ENCODE peak calls at places on chromosomes 6 and 20, in four cellular contexts. One of them, this sample, is unnamed.

GRCh38 chr6:134447423-134447822 is 129.5 kb upstream of the SGK1 start:
- DNase-seq in transverse colon: no peak
- DNase-seq in right cardiac atrium: no peak
- DNase-seq in fibroblast of mammary gland: peak
- DNase-seq in this sample: no peak

GRCh38 chr20:3687655-3688054 is 5.8 kb upstream of the ADAM33 start:
- DNase-seq in transverse colon: no peak
- DNase-seq in right cardiac atrium: peak
- DNase-seq in fibroblast of mammary gland: peak
- DNase-seq in this sample: no peak

GRCh38 chr6:108268845-108269244 is 8.0 kb upstream of the SNX3 start:
- DNase-seq in transverse colon: no peak
- DNase-seq in right cardiac atrium: no peak
- DNase-seq in fibroblast of mammary gland: no peak
- DNase-seq in this sample: no peak

GRCh38 chr6:90643366-90643765 is 56.5 kb upstream of the MAP3K7 start:
- DNase-seq in transverse colon: no peak
- DNase-seq in right cardiac atrium: no peak
- DNase-seq in fibroblast of mammary gland: no peak
- DNase-seq in this sample: peak

GRCh38 chr6:157912326-157912725 is 69.3 kb upstream of the SYNJ2 start:
- DNase-seq in transverse colon: no peak
- DNase-seq in right cardiac atrium: no peak
- DNase-seq in fibroblast of mammary gland: peak
- DNase-seq in this sample: no peak

GRCh38 chr20:38308047-38308438 is 4.1 kb downstream of the BPI start:
- DNase-seq in transverse colon: no peak
- DNase-seq in right cardiac atrium: no peak
- DNase-seq in fibroblast of mammary gland: peak
- DNase-seq in this sample: no peak

GRCh38 chr6:56795852-56796532 is 153.3 kb upstream of the DST start:
- DNase-seq in transverse colon: no peak
- DNase-seq in right cardiac atrium: no peak
- DNase-seq in fibroblast of mammary gland: peak
- DNase-seq in this sample: no peak

GRCh38 chr6:41546866-41547798 is 951 bp downstream of the FOXP4 start:
- DNase-seq in transverse colon: peak
- DNase-seq in right cardiac atrium: peak
- DNase-seq in fibroblast of mammary gland: peak
- DNase-seq in this sample: no peak

GRCh38 chr6:156437084-156437879 is 339.9 kb upstream of the ARID1B start:
- DNase-seq in transverse colon: peak
- DNase-seq in right cardiac atrium: no peak
- DNase-seq in fibroblast of mammary gland: no peak
- DNase-seq in this sample: no peak
- H3K4me3 ChIP-seq in transverse colon: no peak
- H3K4me3 ChIP-seq in right cardiac atrium: no peak
- H3K4me3 ChIP-seq in fibroblast of mammary gland: no peak
- H3K4me3 ChIP-seq in this sample: no peak

DNA sequence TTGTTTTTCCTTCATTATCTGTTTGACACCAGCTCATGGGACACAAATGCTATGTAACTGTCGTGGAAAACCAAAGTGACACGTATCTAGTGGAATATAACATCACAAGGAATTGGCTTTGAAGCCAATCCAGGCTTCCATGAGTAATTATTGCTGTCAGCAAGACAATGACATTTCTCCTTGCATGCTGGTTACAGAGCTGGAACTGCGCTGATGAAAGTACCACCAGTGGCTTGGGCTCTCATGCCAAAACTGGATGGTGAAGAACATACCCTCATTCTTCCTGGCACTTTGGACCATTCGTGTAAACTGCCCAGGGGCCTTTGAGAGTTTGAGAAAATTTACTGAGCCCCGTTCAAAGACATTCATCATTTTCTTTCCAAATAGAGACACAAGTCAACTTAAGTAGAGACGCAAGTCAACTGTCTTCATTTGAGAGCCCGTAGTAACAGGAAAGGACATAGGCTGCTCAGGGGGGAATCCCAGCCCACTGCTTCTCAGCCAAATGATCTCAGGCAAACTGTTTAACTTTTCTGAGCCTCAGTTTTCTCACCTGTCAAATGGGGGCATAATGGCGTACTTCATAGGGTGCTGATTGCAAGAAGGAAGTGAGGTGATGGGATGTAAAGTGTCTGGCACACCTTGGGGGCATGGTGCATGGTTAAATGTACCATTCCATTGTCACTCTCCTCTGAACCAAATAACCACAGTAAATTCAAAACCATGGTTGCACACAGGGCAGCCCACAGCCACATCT is 96.3 kb downstream of the EYA2 start:
- DNase-seq in transverse colon: no peak
- DNase-seq in right cardiac atrium: no peak
- DNase-seq in fibroblast of mammary gland: no peak
- DNase-seq in this sample: no peak
- H3K4me3 ChIP-seq in transverse colon: no peak
- H3K4me3 ChIP-seq in right cardiac atrium: no peak
- H3K4me3 ChIP-seq in fibroblast of mammary gland: no peak
- H3K4me3 ChIP-seq in this sample: no peak

GRCh38 chr20:5971203-5971602 is 20.8 kb downstream of the MCM8 start:
- DNase-seq in transverse colon: no peak
- DNase-seq in right cardiac atrium: no peak
- DNase-seq in fibroblast of mammary gland: no peak
- DNase-seq in this sample: no peak
- H3K4me3 ChIP-seq in transverse colon: no peak
- H3K4me3 ChIP-seq in right cardiac atrium: no peak
- H3K4me3 ChIP-seq in fibroblast of mammary gland: no peak
- H3K4me3 ChIP-seq in this sample: no peak

GRCh38 chr6:96923871-96924493 is 546 bp upstream of the KLHL32 start:
- DNase-seq in transverse colon: no peak
- DNase-seq in right cardiac atrium: no peak
- DNase-seq in fibroblast of mammary gland: no peak
- DNase-seq in this sample: peak

GRCh38 chr6:96926425-96926824 is 1.9 kb downstream of the KLHL32 start:
- DNase-seq in transverse colon: no peak
- DNase-seq in right cardiac atrium: no peak
- DNase-seq in fibroblast of mammary gland: no peak
- DNase-seq in this sample: no peak

GRCh38 chr6:96927660-96928059 is 3.1 kb downstream of the KLHL32 start:
- DNase-seq in transverse colon: no peak
- DNase-seq in right cardiac atrium: no peak
- DNase-seq in fibroblast of mammary gland: no peak
- DNase-seq in this sample: no peak

GRCh38 chr6:96925290-96925687 is 761 bp downstream of the KLHL32 start:
- DNase-seq in transverse colon: no peak
- DNase-seq in right cardiac atrium: no peak
- DNase-seq in fibroblast of mammary gland: no peak
- DNase-seq in this sample: no peak

DNA sequence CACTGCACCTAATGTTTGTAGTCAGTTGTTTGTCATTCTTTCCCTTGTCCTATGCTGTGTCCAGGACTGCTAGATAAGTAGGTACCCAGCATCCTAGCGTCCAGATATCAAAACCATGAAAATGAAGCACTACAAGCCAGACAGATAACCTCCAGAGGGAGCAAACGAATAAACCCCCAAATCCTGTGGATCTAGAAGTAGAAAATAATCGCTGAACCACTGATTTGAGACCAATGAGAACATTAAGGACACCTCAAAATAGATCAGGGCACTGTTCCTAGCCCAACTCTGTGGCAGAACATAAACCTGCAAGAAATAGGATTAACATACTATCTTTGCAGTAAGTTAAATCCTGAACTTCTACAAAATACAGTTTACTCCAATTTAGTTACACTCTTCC is 1.1 kb upstream of the KLHL32 start:
- DNase-seq in transverse colon: no peak
- DNase-seq in right cardiac atrium: no peak
- DNase-seq in fibroblast of mammary gland: no peak
- DNase-seq in this sample: no peak
- H3K4me3 ChIP-seq in transverse colon: no peak
- H3K4me3 ChIP-seq in right cardiac atrium: no peak
- H3K4me3 ChIP-seq in fibroblast of mammary gland: no peak
- H3K4me3 ChIP-seq in this sample: no peak

GRCh38 chr6:1812487-1812886 is 202.8 kb downstream of the FOXC1 start:
- DNase-seq in transverse colon: no peak
- DNase-seq in right cardiac atrium: no peak
- DNase-seq in fibroblast of mammary gland: no peak
- DNase-seq in this sample: no peak

GRCh38 chr6:1817033-1817761 is 207.5 kb downstream of the FOXC1 start:
- DNase-seq in transverse colon: no peak
- DNase-seq in right cardiac atrium: no peak
- DNase-seq in fibroblast of mammary gland: peak
- DNase-seq in this sample: no peak

GRCh38 chr6:1812034-1812433 is 202.3 kb downstream of the FOXC1 start:
- DNase-seq in transverse colon: no peak
- DNase-seq in right cardiac atrium: no peak
- DNase-seq in fibroblast of mammary gland: no peak
- DNase-seq in this sample: no peak

GRCh38 chr6:1815827-1816452 is 206.2 kb downstream of the FOXC1 start:
- DNase-seq in transverse colon: no peak
- DNase-seq in right cardiac atrium: no peak
- DNase-seq in fibroblast of mammary gland: no peak
- DNase-seq in this sample: no peak

DNA sequence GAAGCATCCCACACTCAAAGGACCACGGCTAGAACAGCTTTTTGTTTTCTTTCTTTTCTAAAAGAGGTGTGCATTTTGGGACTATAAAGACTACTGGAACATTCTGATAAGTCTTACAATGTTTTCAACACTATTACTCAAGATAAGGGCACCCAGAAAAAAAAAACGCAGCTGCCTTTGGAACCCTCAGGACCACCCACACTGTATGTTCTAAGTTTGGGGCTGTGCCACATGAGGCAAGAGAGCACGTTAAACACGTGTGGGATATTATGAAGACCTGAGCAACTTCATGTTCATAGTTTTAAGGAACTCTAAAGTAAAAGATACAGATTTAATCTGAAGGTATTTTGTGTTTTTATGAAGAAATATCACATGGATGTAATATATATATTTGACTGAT is 204.6 kb downstream of the FOXC1 start:
- DNase-seq in transverse colon: no peak
- DNase-seq in right cardiac atrium: no peak
- DNase-seq in fibroblast of mammary gland: no peak
- DNase-seq in this sample: no peak
- H3K4me3 ChIP-seq in transverse colon: no peak
- H3K4me3 ChIP-seq in right cardiac atrium: no peak
- H3K4me3 ChIP-seq in fibroblast of mammary gland: no peak
- H3K4me3 ChIP-seq in this sample: no peak

GRCh38 chr6:4638641-4639040 is 137.6 kb upstream of the CDYL start:
- DNase-seq in transverse colon: no peak
- DNase-seq in right cardiac atrium: no peak
- DNase-seq in fibroblast of mammary gland: no peak
- DNase-seq in this sample: no peak
- H3K4me3 ChIP-seq in transverse colon: no peak
- H3K4me3 ChIP-seq in right cardiac atrium: no peak
- H3K4me3 ChIP-seq in fibroblast of mammary gland: no peak
- H3K4me3 ChIP-seq in this sample: no peak

This sample was measured in Jurkat, Clone E6-1.